ENCODE peak calls at places on chromosomes 12 and 14, in four cellular contexts. G is GM04504, Z is lower lobe of right lung, K is tibial nerve. S is an unnamed sample.

GRCh38 chr12:68617160-68617926 is 6.6 kb downstream of the RAP1B start:
- DNase-seq in K (no peak), G (peak), Z (no peak), S (no peak)

GRCh38 chr12:98653866-98654493 is 8.9 kb downstream of the APAF1 start:
- DNase-seq in Z (no peak), G (no peak), K (no peak), S (no peak)

GRCh38 chr14:49992901-49993335 is 100.0 kb downstream of the ARF6 start:
- DNase-seq in K (no peak), Z (no peak), G (no peak), S (no peak)

GRCh38 chr14:20179880-20180279 is 10.8 kb upstream of the OR11G2 start:
- DNase-seq in Z (no peak), K (no peak), G (no peak), S (no peak)

GRCh38 chr12:84842406-84843013 is 70.1 kb downstream of the SLC6A15 start:
- DNase-seq in Z (no peak), K (no peak), G (peak), S (no peak)

GRCh38 chr12:31300783-31301182 is 25.2 kb downstream of the SINHCAF start:
- DNase-seq in G (no peak), K (no peak), Z (no peak), S (no peak)

GRCh38 chr14:63174760-63175191 is 29.5 kb upstream of the RHOJ start:
- DNase-seq in G (peak), K (no peak), Z (no peak), S (no peak)

GRCh38 chr14:71380271-71380670 is 473.0 kb downstream of the PCNX1 start:
- DNase-seq in K (no peak), G (peak), Z (no peak), S (no peak)

GRCh38 chr12:101599771-101600486 is 5.2 kb downstream of the MYBPC1 start:
- DNase-seq in Z (no peak), G (no peak), K (no peak), S (no peak)

GRCh38 chr12:114636723-114637480 is 47.1 kb downstream of the TBX3 start:
- DNase-seq in Z (no peak), K (no peak), G (no peak), S (no peak)

GRCh38 chr14:76924363-76925151 is 98.3 kb downstream of the LRRC74A start:
- DNase-seq in Z (no peak), G (no peak), K (no peak), S (no peak)

GRCh38 chr12:46649433-46649832 is 176.4 kb downstream of the SLC38A4 start:
- DNase-seq in K (no peak), G (no peak), Z (no peak), S (no peak)

GRCh38 chr12:6549379-6550151 is 6.3 kb downstream of the IFFO1 start:
- DNase-seq in Z (no peak), K (no peak), G (no peak), S (no peak)

GRCh38 chr12:97650242-97650641 is 187.6 kb downstream of the RMST start:
- DNase-seq in G (no peak), Z (no peak), K (no peak), S (no peak)

GRCh38 chr12:31238764-31239387 is 87.1 kb downstream of the SINHCAF start:
- DNase-seq in K (peak), G (peak), Z (no peak), S (peak)

GRCh38 chr12:108857158-108857407 is 300 bp downstream of the SSH1 start:
- DNase-seq in Z (peak), G (no peak), K (no peak), S (no peak)

GRCh38 chr14:25622752-25623151 is 572.8 kb upstream of the STXBP6 start:
- DNase-seq in G (no peak), K (no peak), Z (no peak), S (no peak)

GRCh38 chr12:96981053-96981452 is 74.0 kb downstream of the NEDD1 start:
- DNase-seq in G (peak), K (no peak), Z (no peak), S (no peak)

GRCh38 chr12:117028254-117028653 is 71.0 kb downstream of the TESC start:
- DNase-seq in K (no peak), G (no peak), Z (no peak), S (no peak)

GRCh38 chr14:100661340-100661712 is 65.4 kb upstream of the DLK1 start:
- DNase-seq in K (no peak), Z (no peak), G (no peak), S (no peak)

GRCh38 chr12:1619599-1619998 is 9.4 kb upstream of the WNT5B start:
- DNase-seq in K (no peak), G (no peak), Z (peak), S (peak)

GRCh38 chr12:11886339-11886738 is 184.4 kb upstream of the BCL2L14 start:
- DNase-seq in K (no peak), G (no peak), Z (no peak), S (no peak)

GRCh38 chr12:125191361-125192087 is 126.3 kb downstream of the AACS start:
- DNase-seq in Z (no peak), G (no peak), K (no peak), S (no peak)

GRCh38 chr14:57199911-57200310 is 68.8 kb downstream of the EXOC5 start:
- DNase-seq in Z (no peak), K (no peak), G (no peak), S (no peak)

GRCh38 chr12:107318804-107319535 is 225.6 kb upstream of the CRY1 start:
- DNase-seq in G (no peak), Z (peak), K (no peak), S (no peak)

GRCh38 chr12:110670161-110670701 is 18.7 kb downstream of the HVCN1 start:
- DNase-seq in G (no peak), K (no peak), Z (no peak), S (no peak)

GRCh38 chr14:43019826-43020225 is 1413.2 kb downstream of the LRFN5 start:
- DNase-seq in Z (no peak), K (no peak), G (no peak), S (no peak)

GRCh38 chr14:52711666-52712065 is 4.7 kb downstream of the PSMC6 start:
- DNase-seq in K (no peak), Z (no peak), G (no peak), S (no peak)

GRCh38 chr12:55730447-55730820 is 1.6 kb upstream of the CD63 start:
- DNase-seq in K (no peak), Z (no peak), G (no peak), S (no peak)

GRCh38 chr14:91059576-91060471 is 617 bp downstream of the RPS6KA5 start:
- DNase-seq in G (peak), Z (peak), K (peak), S (peak)

GRCh38 chr12:67698711-67699603 is 50.4 kb downstream of the DYRK2 start:
- DNase-seq in G (no peak), K (no peak), Z (no peak), S (no peak)

GRCh38 chr14:54462048-54462447 is 20.9 kb upstream of the CNIH1 start:
- DNase-seq in G (no peak), K (no peak), Z (no peak), S (no peak)

GRCh38 chr12:43444940-43445564 is 107.0 kb downstream of the ADAMTS20 start:
- DNase-seq in Z (no peak), K (peak), G (peak), S (no peak)

GRCh38 chr12:91630118-91630517 is 447.5 kb upstream of the DCN start:
- DNase-seq in Z (no peak), G (no peak), K (no peak), S (no peak)

GRCh38 chr12:54060975-54061778 is 7.5 kb downstream of the HOXC4 start:
- DNase-seq in Z (no peak), K (no peak), G (no peak), S (no peak)

GRCh38 chr12:62738611-62739010 is 196.3 kb downstream of the PPM1H start:
- DNase-seq in Z (no peak), G (no peak), K (no peak), S (no peak)

GRCh38 chr12:9868271-9868815 is 811 bp downstream of the CLEC2B start:
- DNase-seq in G (no peak), K (no peak), Z (no peak), S (no peak)

GRCh38 chr12:89566615-89567014 is 40.8 kb upstream of the POC1B start:
- DNase-seq in Z (no peak), K (no peak), G (no peak), S (no peak)

GRCh38 chr12:95173392-95174251 is 43.6 kb downstream of the FGD6 start:
- DNase-seq in G (peak), K (peak), Z (peak), S (peak)

S was measured in gastrocnemius medialis.